ENCODE peak calls at places on chromosome 10, in eight cellular contexts. O is activated B cell treated with CpG ODN at 0.5 μM for 24 hours; T is PC-3; Q is tibial nerve; S is gastrocnemius medialis; Z is fibroblast of lung; E is CD4-positive, alpha-beta T cell; I is epithelial cell of proximal tubule. N is an unnamed sample.

GRCh38 chr10:32317795-32318194 is 29.2 kb downstream of the EPC1 start:
- DNase-seq in O (no peak), T (no peak), Q (no peak), S (no peak), Z (no peak), E (no peak), I (no peak), N (no peak)

GRCh38 chr10:70381491-70382421 is 669 bp downstream of the LRRC20 start:
- DNase-seq in O (peak; percentile 32), T (peak; percentile 57), Q (no peak), S (peak; percentile 91), Z (peak; percentile 20), E (peak; percentile 18), I (no peak), N (peak; percentile 88)

GRCh38 chr10:50423448-50423847 is 172.1 kb upstream of the ASAH2 start:
- DNase-seq in O (no peak), T (no peak), Q (no peak), S (no peak), Z (no peak), E (no peak), I (no peak), N (no peak)

GRCh38 chr10:91040343-91040742 is 119.5 kb upstream of the ANKRD1 start:
- DNase-seq in O (no peak), T (no peak), Q (no peak), S (no peak), Z (no peak), E (no peak), I (no peak), N (no peak)

GRCh38 chr10:62580396-62580795 is 206.2 kb downstream of the ZNF365 start:
- DNase-seq in O (no peak), T (no peak), Q (no peak), S (no peak), Z (no peak), E (no peak), I (no peak), N (no peak)

GRCh38 chr10:70169011-70169410 is 1.3 kb downstream of the SAR1A start:
- DNase-seq in O (no peak), T (no peak), Q (no peak), S (no peak), Z (no peak), E (no peak), I (no peak), N (no peak)

GRCh38 chr10:110407301-110408170 is 90.2 kb upstream of the DUSP5 start:
- DNase-seq in O (no peak), T (peak; percentile 40), Q (no peak), S (no peak), Z (no peak), E (no peak), I (no peak), N (no peak)

GRCh38 chr10:72186633-72187330 is 29.0 kb upstream of the ANAPC16 start:
- DNase-seq in O (no peak), T (no peak), Q (peak; percentile 25), S (peak; percentile 50), Z (peak; percentile 59), E (no peak), I (no peak), N (peak; percentile 35)

GRCh38 chr10:124323145-124323725 is 95.5 kb downstream of the OAT start:
- DNase-seq in O (no peak), T (no peak), Q (no peak), S (no peak), Z (peak; percentile 60), E (no peak), I (no peak), N (no peak)

GRCh38 chr10:46024948-46025347 is 5.5 kb downstream of the NCOA4 start:
- DNase-seq in O (no peak), T (no peak), Q (no peak), S (no peak), Z (no peak), E (no peak), I (no peak), N (no peak)

GRCh38 chr10:59905066-59905734 is 1.2 kb downstream of the CCDC6 start:
- DNase-seq in O (peak; percentile 30), T (peak; percentile 42), Q (no peak), S (peak; percentile 29), Z (no peak), E (no peak), I (no peak), N (peak; percentile 49)

GRCh38 chr10:60594476-60595051 is 183.7 kb upstream of the CDK1 start:
- DNase-seq in O (no peak), T (peak; percentile 73), Q (no peak), S (no peak), Z (no peak), E (no peak), I (no peak), N (no peak)

GRCh38 chr10:122143238-122143841 is 127.8 kb upstream of the BTBD16 start:
- DNase-seq in O (no peak), T (peak; percentile 65), Q (no peak), S (no peak), Z (no peak), E (no peak), I (no peak), N (no peak)

GRCh38 chr10:69730251-69731156 is 71.2 kb upstream of the COL13A1 start:
- DNase-seq in O (no peak), T (no peak), Q (no peak), S (peak; percentile 55), Z (peak; percentile 96), E (no peak), I (no peak), N (no peak)

GRCh38 chr10:125048101-125048864 is 106.4 kb downstream of the ZRANB1 start:
- DNase-seq in O (peak; percentile 52), T (peak; percentile 81), Q (peak; percentile 81), S (peak; percentile 82), Z (peak; percentile 90), E (peak; percentile 37), I (no peak), N (peak; percentile 90)

GRCh38 chr10:839550-840205 is 91.8 kb downstream of the LARP4B start:
- DNase-seq in O (no peak), T (no peak), Q (no peak), S (no peak), Z (no peak), E (no peak), I (no peak), N (no peak)

GRCh38 chr10:25756784-25757183 is 177.2 kb upstream of the MYO3A start:
- DNase-seq in O (no peak), T (no peak), Q (no peak), S (no peak), Z (no peak), E (no peak), I (no peak), N (peak; percentile 20)

GRCh38 chr10:25761937-25762336 is 172.1 kb upstream of the MYO3A start:
- DNase-seq in O (no peak), T (no peak), Q (no peak), S (no peak), Z (no peak), E (no peak), I (no peak), N (no peak)

GRCh38 chr10:25758511-25758910 is 175.5 kb upstream of the MYO3A start:
- DNase-seq in O (no peak), T (no peak), Q (no peak), S (no peak), Z (no peak), E (no peak), I (no peak), N (no peak)

GRCh38 chr10:25753776-25754175 is 180.3 kb upstream of the MYO3A start:
- DNase-seq in O (no peak), T (no peak), Q (no peak), S (no peak), Z (no peak), E (no peak), I (peak; percentile 97), N (no peak)

DNA sequence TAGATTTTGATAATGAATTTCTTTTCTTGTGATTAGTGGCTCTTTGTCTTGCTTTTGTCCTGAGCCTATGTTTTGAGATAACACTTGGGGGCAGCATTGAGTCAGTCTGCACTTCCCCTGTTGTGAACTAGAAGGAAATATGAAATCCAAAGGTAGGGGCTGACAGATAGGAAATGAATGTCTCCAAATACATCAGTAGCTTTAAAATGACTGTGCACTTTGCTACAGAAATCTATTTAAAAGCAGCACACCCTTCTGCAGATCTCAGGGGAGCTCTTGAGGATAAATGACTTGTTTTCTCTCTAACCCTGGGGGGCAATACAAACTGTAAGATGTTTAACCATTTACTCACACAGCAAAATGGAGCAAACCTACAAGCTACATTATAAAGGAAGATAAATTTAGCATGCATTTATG is 176.0 kb upstream of the MYO3A start:
- DNase-seq in O (no peak), T (peak; percentile 16), Q (no peak), S (no peak), Z (no peak), E (no peak), I (no peak), N (no peak)
- TF ChIP-seq CTCF in O (no peak), T (peak; percentile 51), Q (peak; percentile 22), S (no peak), Z (peak; percentile 21), E (no peak), I (peak; percentile 95), N (peak; percentile 23)

DNA sequence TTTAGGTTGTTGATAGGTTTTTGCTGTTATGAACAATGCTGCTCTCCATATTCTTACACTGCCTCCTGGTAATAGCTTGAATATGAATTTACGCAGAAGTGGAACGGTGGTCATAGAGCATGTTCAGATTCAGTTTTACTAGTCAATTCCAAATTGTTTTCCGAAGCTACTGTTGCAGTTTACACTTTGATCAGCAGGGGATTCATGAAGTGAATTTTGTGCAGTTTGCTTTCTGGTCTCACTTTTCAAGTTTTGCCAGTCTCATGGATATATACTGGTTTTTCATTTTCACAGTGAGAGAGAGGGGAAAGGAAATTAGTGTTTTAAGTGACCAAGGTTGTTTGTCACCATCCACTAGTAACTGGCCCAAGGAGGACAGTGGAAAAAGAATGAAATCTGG is 171.3 kb downstream of the PRKCQ start:
- DNase-seq in O (no peak), T (no peak), Q (no peak), S (no peak), Z (no peak), E (no peak), I (no peak), N (no peak)
- TF ChIP-seq CTCF in O (no peak), T (peak; percentile 11), Q (no peak), S (no peak), Z (peak; percentile 13), E (no peak), I (peak; percentile 30), N (no peak)

GRCh38 chr10:93126484-93127052 is 52.9 kb downstream of the CYP26A1 start:
- DNase-seq in O (no peak), T (no peak), Q (no peak), S (no peak), Z (no peak), E (no peak), I (no peak), N (no peak)
- TF ChIP-seq CTCF in O (no peak), T (peak; percentile 56), Q (no peak), S (no peak), Z (peak; percentile 22), E (no peak), I (peak; percentile 59), N (peak; percentile 7)

DNA sequence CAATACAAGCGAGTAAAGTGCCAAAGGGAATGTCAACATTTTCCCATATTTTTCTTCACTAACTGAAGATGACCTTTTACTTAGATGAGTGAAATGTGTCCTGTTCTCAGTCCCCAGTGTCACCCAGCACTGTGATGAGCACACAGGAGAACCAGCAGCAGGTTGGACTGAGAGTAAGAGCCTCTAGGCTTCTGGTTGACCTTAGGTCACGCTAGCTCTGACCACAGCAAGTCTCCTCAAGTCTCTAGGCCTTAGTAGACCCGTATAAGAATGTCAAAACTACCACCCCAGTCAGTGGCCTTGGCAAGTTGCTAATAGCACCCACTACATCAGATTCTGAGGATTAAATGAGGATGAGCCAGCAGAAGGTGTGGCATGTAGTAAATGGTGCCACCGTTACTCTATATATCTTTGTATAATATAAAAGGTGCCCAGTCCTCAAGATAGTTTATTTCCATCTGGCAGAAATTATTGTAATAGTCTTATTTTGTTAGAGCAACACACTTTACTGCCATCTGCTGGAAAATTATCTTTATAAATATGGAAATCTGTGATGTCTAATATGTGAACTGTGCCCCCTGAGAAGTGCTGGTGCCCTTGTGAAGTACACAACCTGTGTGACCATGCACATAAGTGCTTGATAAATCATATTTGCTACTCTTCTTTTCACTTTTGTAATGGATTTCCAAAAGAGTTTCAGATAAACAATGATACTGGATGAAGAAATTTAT is 75.7 kb downstream of the SPAG6 start:
- DNase-seq in O (no peak), T (peak; percentile 57), Q (no peak), S (no peak), Z (peak; percentile 59), E (no peak), I (no peak), N (no peak)
- TF ChIP-seq CTCF in O (no peak), T (peak; percentile 55), Q (no peak), S (no peak), Z (peak; percentile 22), E (peak; percentile 52), I (no peak), N (no peak)